ENCODE peak calls at places on chromosomes 4 and X, in five cellular contexts. O is heart left ventricle, Z is PC-9, N is astrocyte, Q is Panc1. H is an unnamed sample.

GRCh38 chrX:6024204-6024603 is 204.5 kb downstream of the NLGN4X start:
- DNase-seq in Z (peak; percentile 24), N (peak; percentile 76), O (no peak), Q (no peak), H (no peak)

GRCh38 chrX:63761639-63762038 is 23.4 kb downstream of the ARHGEF9 start:
- DNase-seq in N (no peak), Z (no peak), O (no peak), Q (no peak), H (no peak)

GRCh38 chr4:72055566-72055965 is 23.8 kb downstream of the NPFFR2 start:
- DNase-seq in O (no peak), Q (no peak), Z (no peak), N (peak; percentile 42), H (no peak)

GRCh38 chr4:134668237-134668636 is 466.6 kb upstream of the PABPC4L start:
- DNase-seq in N (no peak), Q (no peak), Z (peak; percentile 39), O (no peak), H (no peak)

GRCh38 chr4:150209140-150209829 is 131.0 kb downstream of the DCLK2 start:
- DNase-seq in O (peak; percentile 64), N (peak; percentile 43), Q (no peak), Z (peak; percentile 45), H (peak; percentile 56)

GRCh38 chr4:82694106-82694505 is 104.5 kb downstream of the SCD5 start:
- DNase-seq in N (no peak), Q (no peak), O (no peak), Z (no peak), H (no peak)

GRCh38 chrX:103533428-103534216 is 14.3 kb upstream of the RAB40A start:
- DNase-seq in O (peak; percentile 45), N (peak; percentile 22), Z (peak; percentile 64), Q (peak; percentile 64), H (peak; percentile 73)

GRCh38 chrX:131288738-131289511 is at the start of gene IGSF1:
- DNase-seq in Z (no peak), O (no peak), Q (no peak), N (peak; percentile 20), H (peak; percentile 34)

GRCh38 chrX:107826286-107827136 is 845 bp downstream of the MID2 start:
- DNase-seq in N (peak; percentile 41), O (peak; percentile 12), Z (peak; percentile 37), Q (no peak), H (peak; percentile 29)

GRCh38 chr4:144463896-144464295 is 182.1 kb upstream of the HHIP start:
- DNase-seq in N (no peak), Z (no peak), Q (no peak), O (no peak), H (no peak)
- H3K36me3 ChIP-seq in N (no peaks in the 10 kb centered on the region), Z (no peaks in the 10 kb centered on the region), Q (no peaks in the 10 kb centered on the region), O (no peaks in the 10 kb centered on the region), H (no peaks in the 10 kb centered on the region)

GRCh38 chr4:112655270-112655669 is 18.3 kb downstream of the LARP7 start:
- DNase-seq in Z (no peak), Q (no peak), O (no peak), N (no peak), H (no peak)
- H3K36me3 ChIP-seq in Z (peaks cover 37% of the 10 kb centered on the region), Q (peaks cover 13% of the 10 kb centered on the region), O (peaks cover 26% of the 10 kb centered on the region), N (peaks cover 6% of the 10 kb centered on the region), H (no peaks in the 10 kb centered on the region)

DNA sequence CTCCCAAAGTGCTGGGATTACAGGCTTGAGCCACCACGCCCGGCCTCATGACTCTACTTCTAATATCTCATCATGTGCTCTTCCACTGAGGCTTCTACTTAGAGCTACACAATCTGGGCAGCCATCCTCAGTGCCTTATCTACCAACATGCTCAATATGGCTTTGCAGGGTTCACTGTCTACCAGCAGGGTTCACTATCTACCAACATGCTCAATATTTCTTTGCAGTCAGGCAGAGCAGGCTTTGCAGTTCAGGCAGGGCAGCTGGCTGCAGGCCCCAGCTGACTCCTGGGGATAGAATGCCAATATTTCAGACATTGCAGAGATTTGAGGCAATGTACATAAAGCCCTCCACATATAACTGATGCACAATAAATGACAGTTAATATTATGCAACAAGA is 47.5 kb downstream of the PKD2 start:
- DNase-seq in O (peak; percentile 15), Z (peak; percentile 18), Q (peak; percentile 28), N (peak; percentile 23), H (no peak)
- H3K36me3 ChIP-seq in O (peaks cover 12% of the 10 kb centered on the region), Z (no peaks in the 10 kb centered on the region), Q (peaks cover 4% of the 10 kb centered on the region), N (peaks cover 45% of the 10 kb centered on the region), H (no peaks in the 10 kb centered on the region)

GRCh38 chr4:2878346-2878745 is 34.7 kb downstream of the ADD1 start:
- DNase-seq in Q (no peak), O (no peak), N (no peak), Z (no peak), H (no peak)
- H3K36me3 ChIP-seq in Q (peaks cover 3% of the 10 kb centered on the region), O (peaks cover 4% of the 10 kb centered on the region), N (peaks cover 14% of the 10 kb centered on the region), Z (no peaks in the 10 kb centered on the region), H (peaks cover 8% of the 10 kb centered on the region)

GRCh38 chr4:118730683-118731082 is 45.5 kb downstream of the METTL14 start:
- DNase-seq in N (no peak), O (no peak), Q (no peak), Z (no peak), H (no peak)

GRCh38 chr4:118734491-118735205 is 49.5 kb downstream of the METTL14 start:
- DNase-seq in N (peak; percentile 19), O (no peak), Q (no peak), Z (no peak), H (no peak)

GRCh38 chr4:118736867-118737266 is 51.7 kb downstream of the METTL14 start:
- DNase-seq in Z (no peak), N (no peak), Q (no peak), O (no peak), H (no peak)

GRCh38 chr4:118729287-118730286 is 44.4 kb downstream of the METTL14 start:
- DNase-seq in N (peak; percentile 73), O (no peak), Z (no peak), Q (no peak), H (no peak)

GRCh38 chr4:118732591-118733330 is 47.6 kb downstream of the METTL14 start:
- DNase-seq in Q (no peak), O (no peak), Z (no peak), N (peak; percentile 49), H (no peak)
- H3K36me3 ChIP-seq in Q (no peaks in the 10 kb centered on the region), O (peaks cover 13% of the 10 kb centered on the region), Z (peaks cover 8% of the 10 kb centered on the region), N (peaks cover 72% of the 10 kb centered on the region), H (peaks cover 24% of the 10 kb centered on the region)

DNA sequence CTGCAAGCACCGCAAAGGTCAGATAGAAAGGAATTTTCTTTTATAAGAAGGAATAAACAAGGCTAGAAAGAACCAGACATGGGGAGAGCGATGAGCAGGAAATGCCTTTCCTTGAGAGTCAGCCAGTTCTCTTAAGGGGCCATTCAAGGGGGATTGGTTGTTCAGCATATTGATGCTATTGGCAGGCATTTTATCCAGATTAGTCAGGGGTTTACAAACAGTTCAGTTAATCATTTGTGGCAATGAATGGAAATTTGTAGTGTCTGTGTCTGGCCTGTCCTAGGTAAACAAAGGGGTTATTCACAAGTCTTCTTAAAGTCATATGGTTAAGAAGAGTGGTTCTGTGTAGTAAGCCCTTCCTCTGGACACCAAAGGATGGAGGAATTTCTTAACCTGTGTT is 184.7 kb upstream of the FRMPD4 start:
- DNase-seq in Q (no peak), N (peak; percentile 93), Z (no peak), O (no peak), H (no peak)
- H3K36me3 ChIP-seq in Q (no peaks in the 10 kb centered on the region), N (no peaks in the 10 kb centered on the region), Z (no peaks in the 10 kb centered on the region), O (no peaks in the 10 kb centered on the region), H (no peaks in the 10 kb centered on the region)

DNA sequence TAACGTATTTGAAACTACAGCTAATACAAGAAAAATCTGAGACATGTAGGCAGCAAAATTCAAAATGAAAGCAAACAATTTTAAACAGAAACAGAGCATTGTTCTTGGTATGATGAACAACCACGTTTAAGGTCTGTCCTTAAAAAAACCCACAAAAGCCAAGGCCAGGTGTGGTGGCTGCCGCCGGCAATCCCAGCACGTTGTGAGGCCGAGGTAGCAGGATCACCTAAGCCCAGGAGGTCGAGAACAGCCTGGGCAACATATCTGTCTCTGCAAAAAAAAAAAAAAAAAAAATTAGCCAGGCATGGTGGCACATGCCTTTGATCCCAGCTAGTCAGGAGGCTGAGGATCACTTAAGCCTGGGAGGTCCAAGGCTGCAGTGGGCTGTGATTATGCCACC is 13.7 kb downstream of the RWDD4 start:
- DNase-seq in O (no peak), N (no peak), Q (no peak), Z (no peak), H (no peak)
- H3K36me3 ChIP-seq in O (peaks cover 23% of the 10 kb centered on the region), N (peaks cover 23% of the 10 kb centered on the region), Q (peaks cover 11% of the 10 kb centered on the region), Z (no peaks in the 10 kb centered on the region), H (peaks cover 7% of the 10 kb centered on the region)

GRCh38 chr4:183314336-183314735 is 5.7 kb downstream of the CLDN22 start:
- DNase-seq in Q (no peak), Z (no peak), N (no peak), O (no peak), H (no peak)
- H3K36me3 ChIP-seq in Q (no peaks in the 10 kb centered on the region), Z (no peaks in the 10 kb centered on the region), N (peaks cover 15% of the 10 kb centered on the region), O (peaks cover 15% of the 10 kb centered on the region), H (no peaks in the 10 kb centered on the region)